ENCODE peak calls at places on chromosome X, in seven cellular contexts. One of them, this sample, is unnamed.

GRCh38 chrX:85836868-85837267 is 210.5 kb downstream of the CHM start:
- DNase-seq in GM23338: no peak
- DNase-seq in mammary epithelial cell: peak
- DNase-seq in hepatocyte: no peak
- DNase-seq in fibroblast of lung: peak
- DNase-seq in endodermal cell: no peak
- DNase-seq in dorsolateral prefrontal cortex: no peak
- DNase-seq in this sample: no peak

GRCh38 chrX:15512401-15512965 is 11.9 kb downstream of the BMX start:
- DNase-seq in GM23338: no peak
- DNase-seq in mammary epithelial cell: peak
- DNase-seq in hepatocyte: no peak
- DNase-seq in fibroblast of lung: peak
- DNase-seq in endodermal cell: no peak
- DNase-seq in dorsolateral prefrontal cortex: no peak
- DNase-seq in this sample: no peak

GRCh38 chrX:143633530-143634372 is 2.1 kb downstream of the SLITRK4 start:
- DNase-seq in GM23338: peak
- DNase-seq in mammary epithelial cell: no peak
- DNase-seq in hepatocyte: peak
- DNase-seq in fibroblast of lung: no peak
- DNase-seq in endodermal cell: peak
- DNase-seq in dorsolateral prefrontal cortex: no peak
- DNase-seq in this sample: no peak

GRCh38 chrX:47608130-47608810 is 11.4 kb downstream of the SYN1 start:
- DNase-seq in GM23338: peak
- DNase-seq in mammary epithelial cell: no peak
- DNase-seq in hepatocyte: no peak
- DNase-seq in fibroblast of lung: no peak
- DNase-seq in endodermal cell: peak
- DNase-seq in dorsolateral prefrontal cortex: no peak
- DNase-seq in this sample: no peak

GRCh38 chrX:46573331-46573895 is at the start of gene CHST7:
- DNase-seq in GM23338: peak
- DNase-seq in mammary epithelial cell: peak
- DNase-seq in hepatocyte: peak
- DNase-seq in fibroblast of lung: peak
- DNase-seq in endodermal cell: peak
- DNase-seq in dorsolateral prefrontal cortex: peak
- DNase-seq in this sample: peak

GRCh38 chrX:70087857-70088256 is 25.6 kb downstream of the OTUD6A start:
- DNase-seq in GM23338: no peak
- DNase-seq in mammary epithelial cell: no peak
- DNase-seq in hepatocyte: peak
- DNase-seq in fibroblast of lung: no peak
- DNase-seq in endodermal cell: no peak
- DNase-seq in dorsolateral prefrontal cortex: no peak
- DNase-seq in this sample: no peak

GRCh38 chrX:11244641-11245040 is 48.6 kb upstream of the AMELX start:
- DNase-seq in GM23338: no peak
- DNase-seq in mammary epithelial cell: peak
- DNase-seq in hepatocyte: no peak
- DNase-seq in fibroblast of lung: no peak
- DNase-seq in endodermal cell: no peak
- DNase-seq in dorsolateral prefrontal cortex: no peak
- DNase-seq in this sample: no peak

GRCh38 chrX:100649550-100650356 is 5.8 kb downstream of the SRPX2 start:
- DNase-seq in GM23338: no peak
- DNase-seq in mammary epithelial cell: peak
- DNase-seq in hepatocyte: peak
- DNase-seq in fibroblast of lung: peak
- DNase-seq in endodermal cell: peak
- DNase-seq in dorsolateral prefrontal cortex: no peak
- DNase-seq in this sample: peak

GRCh38 chrX:131675596-131676194 is 131.8 kb downstream of the OR13H1 start:
- DNase-seq in GM23338: peak
- DNase-seq in mammary epithelial cell: peak
- DNase-seq in hepatocyte: peak
- DNase-seq in fibroblast of lung: peak
- DNase-seq in endodermal cell: peak
- DNase-seq in dorsolateral prefrontal cortex: no peak
- DNase-seq in this sample: no peak

GRCh38 chrX:154429708-154430107 is 1.2 kb downstream of the ATP6AP1 start:
- DNase-seq in GM23338: no peak
- DNase-seq in mammary epithelial cell: no peak
- DNase-seq in hepatocyte: no peak
- DNase-seq in fibroblast of lung: no peak
- DNase-seq in endodermal cell: no peak
- DNase-seq in dorsolateral prefrontal cortex: no peak
- DNase-seq in this sample: no peak

DNA sequence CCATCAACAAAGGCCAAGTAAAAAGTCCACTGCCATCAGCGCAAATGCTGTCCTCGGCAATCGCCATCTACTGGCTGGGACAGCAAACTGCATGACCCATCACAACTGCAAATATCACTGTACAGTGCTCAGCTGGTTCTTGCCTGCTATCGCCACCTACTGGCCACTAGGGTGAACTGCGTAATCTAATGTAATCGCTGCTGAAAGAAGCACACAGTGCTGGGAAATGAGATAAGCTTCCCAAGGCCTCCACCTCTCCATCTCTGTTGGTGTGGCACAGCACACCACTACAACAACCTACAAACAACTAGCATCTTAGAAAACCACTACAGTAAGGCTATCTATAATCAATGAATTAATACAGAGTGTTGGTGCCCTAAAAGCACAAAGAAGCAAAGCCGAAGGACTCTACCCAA is 298.3 kb downstream of the TEX13A start:
- DNase-seq in GM23338: peak
- DNase-seq in mammary epithelial cell: peak
- DNase-seq in hepatocyte: peak
- DNase-seq in fibroblast of lung: peak
- DNase-seq in endodermal cell: peak
- DNase-seq in dorsolateral prefrontal cortex: peak
- DNase-seq in this sample: peak
- TF ChIP-seq CTCF in GM23338: peak
- TF ChIP-seq CTCF in mammary epithelial cell: peak
- TF ChIP-seq CTCF in hepatocyte: peak
- TF ChIP-seq CTCF in fibroblast of lung: peak
- TF ChIP-seq CTCF in endodermal cell: peak
- TF ChIP-seq CTCF in dorsolateral prefrontal cortex: peak
- TF ChIP-seq CTCF in this sample: peak

GRCh38 chrX:71302461-71303213 is 1.1 kb downstream of the ITGB1BP2 start:
- DNase-seq in GM23338: no peak
- DNase-seq in mammary epithelial cell: no peak
- DNase-seq in hepatocyte: no peak
- DNase-seq in fibroblast of lung: peak
- DNase-seq in endodermal cell: no peak
- DNase-seq in dorsolateral prefrontal cortex: no peak
- DNase-seq in this sample: no peak
- H3K4me3 ChIP-seq in GM23338: no peak
- H3K4me3 ChIP-seq in mammary epithelial cell: no peak
- H3K4me3 ChIP-seq in hepatocyte: no peak
- H3K4me3 ChIP-seq in fibroblast of lung: no peak
- H3K4me3 ChIP-seq in endodermal cell: no peak
- H3K4me3 ChIP-seq in dorsolateral prefrontal cortex: no peak
- H3K4me3 ChIP-seq in this sample: no peak

GRCh38 chrX:45524296-45524695 is 323.6 kb upstream of the DIPK2B start:
- DNase-seq in GM23338: no peak
- DNase-seq in mammary epithelial cell: peak
- DNase-seq in hepatocyte: no peak
- DNase-seq in fibroblast of lung: peak
- DNase-seq in endodermal cell: no peak
- DNase-seq in dorsolateral prefrontal cortex: no peak
- DNase-seq in this sample: no peak
- H3K27ac ChIP-seq in GM23338: no peak
- H3K27ac ChIP-seq in mammary epithelial cell: peak
- H3K27ac ChIP-seq in hepatocyte: no peak
- H3K27ac ChIP-seq in fibroblast of lung: no peak
- H3K27ac ChIP-seq in endodermal cell: no peak
- H3K27ac ChIP-seq in dorsolateral prefrontal cortex: no peak
- H3K27ac ChIP-seq in this sample: no peak

GRCh38 chrX:50920132-50920531 is 9.6 kb downstream of the BMP15 start:
- DNase-seq in GM23338: peak
- DNase-seq in mammary epithelial cell: peak
- DNase-seq in hepatocyte: peak
- DNase-seq in fibroblast of lung: peak
- DNase-seq in endodermal cell: no peak
- DNase-seq in dorsolateral prefrontal cortex: no peak
- DNase-seq in this sample: no peak
- TF ChIP-seq CTCF in GM23338: peak
- TF ChIP-seq CTCF in mammary epithelial cell: peak
- TF ChIP-seq CTCF in hepatocyte: peak
- TF ChIP-seq CTCF in fibroblast of lung: peak
- TF ChIP-seq CTCF in endodermal cell: peak
- TF ChIP-seq CTCF in dorsolateral prefrontal cortex: peak
- TF ChIP-seq CTCF in this sample: no peak

GRCh38 chrX:138711399-138712347 is at the start of gene FGF13:
- DNase-seq in GM23338: peak
- DNase-seq in mammary epithelial cell: no peak
- DNase-seq in hepatocyte: peak
- DNase-seq in fibroblast of lung: peak
- DNase-seq in endodermal cell: peak
- DNase-seq in dorsolateral prefrontal cortex: peak
- DNase-seq in this sample: peak
- H3K4me3 ChIP-seq in GM23338: peak
- H3K4me3 ChIP-seq in mammary epithelial cell: peak
- H3K4me3 ChIP-seq in hepatocyte: peak
- H3K4me3 ChIP-seq in fibroblast of lung: peak
- H3K4me3 ChIP-seq in endodermal cell: peak
- H3K4me3 ChIP-seq in dorsolateral prefrontal cortex: peak
- H3K4me3 ChIP-seq in this sample: no peak

DNA sequence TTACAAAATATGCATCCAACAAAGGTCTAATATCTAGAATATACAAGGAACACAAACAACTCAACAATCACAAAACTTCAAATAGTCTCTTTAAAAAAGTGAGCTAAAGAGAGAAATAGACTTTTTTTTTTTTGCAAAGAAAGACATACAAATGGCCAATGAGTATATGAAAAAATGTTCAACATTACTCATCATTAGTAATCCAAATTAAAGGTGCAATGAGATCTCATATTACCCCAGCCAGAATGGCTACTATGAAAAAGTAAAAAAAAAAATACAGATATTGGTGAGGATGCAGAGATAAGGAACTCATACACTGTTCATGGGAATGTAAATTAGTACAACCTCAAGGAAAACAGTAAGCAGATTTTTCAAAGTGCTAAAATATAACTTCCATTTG is 24.1 kb downstream of the AGTR2 start:
- DNase-seq in GM23338: no peak
- DNase-seq in mammary epithelial cell: no peak
- DNase-seq in hepatocyte: no peak
- DNase-seq in fibroblast of lung: no peak
- DNase-seq in endodermal cell: no peak
- DNase-seq in dorsolateral prefrontal cortex: no peak
- DNase-seq in this sample: no peak
- H3K27ac ChIP-seq in GM23338: no peak
- H3K27ac ChIP-seq in mammary epithelial cell: no peak
- H3K27ac ChIP-seq in hepatocyte: no peak
- H3K27ac ChIP-seq in fibroblast of lung: no peak
- H3K27ac ChIP-seq in endodermal cell: no peak
- H3K27ac ChIP-seq in dorsolateral prefrontal cortex: no peak
- H3K27ac ChIP-seq in this sample: no peak

DNA sequence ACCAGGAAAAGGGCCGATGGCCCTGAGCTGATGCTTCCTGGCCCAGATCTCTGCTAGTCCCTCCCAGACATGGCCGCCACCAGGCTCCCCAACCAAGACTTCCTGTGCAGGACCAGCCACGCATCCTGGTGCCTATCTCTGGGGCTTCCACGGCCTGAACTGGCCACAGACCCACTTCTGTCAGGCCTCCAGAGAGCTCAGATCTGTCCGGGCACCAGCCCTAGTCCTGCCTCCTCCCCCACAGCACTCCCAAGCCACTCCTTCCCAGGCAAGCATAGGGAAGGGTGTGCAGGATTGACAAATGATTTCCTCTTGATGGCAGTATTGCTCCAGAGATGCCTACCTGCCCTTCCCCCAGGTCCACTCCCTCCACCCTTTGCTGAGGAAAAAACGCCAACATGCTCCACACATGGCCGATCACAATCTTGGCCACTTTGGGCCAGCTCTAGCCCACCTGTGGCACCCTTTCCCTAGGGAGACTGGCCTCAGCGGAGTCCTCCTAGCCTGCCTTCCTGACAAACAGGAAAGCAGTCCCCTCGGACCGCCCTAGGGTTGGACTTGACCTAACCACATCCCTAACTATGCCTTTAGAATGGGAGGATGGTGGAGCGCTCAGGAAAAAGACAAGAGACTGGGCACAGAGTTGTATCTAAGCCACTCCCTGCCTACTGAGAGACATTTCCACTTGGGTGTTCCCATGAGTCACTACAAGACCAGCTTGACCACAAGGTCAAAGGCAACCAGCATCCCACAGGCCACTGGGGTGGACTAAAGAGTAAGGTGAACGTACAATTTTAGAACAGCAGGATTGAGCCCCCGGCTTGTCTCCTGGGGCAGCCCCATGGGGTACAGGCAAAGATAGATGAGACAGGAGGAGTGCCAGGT is 277.5 kb upstream of the AGTR2 start:
- DNase-seq in GM23338: peak
- DNase-seq in mammary epithelial cell: peak
- DNase-seq in hepatocyte: no peak
- DNase-seq in fibroblast of lung: peak
- DNase-seq in endodermal cell: peak
- DNase-seq in dorsolateral prefrontal cortex: peak
- DNase-seq in this sample: peak
- TF ChIP-seq CTCF in GM23338: peak
- TF ChIP-seq CTCF in mammary epithelial cell: peak
- TF ChIP-seq CTCF in hepatocyte: no peak
- TF ChIP-seq CTCF in fibroblast of lung: no peak
- TF ChIP-seq CTCF in endodermal cell: peak
- TF ChIP-seq CTCF in dorsolateral prefrontal cortex: peak
- TF ChIP-seq CTCF in this sample: peak

DNA sequence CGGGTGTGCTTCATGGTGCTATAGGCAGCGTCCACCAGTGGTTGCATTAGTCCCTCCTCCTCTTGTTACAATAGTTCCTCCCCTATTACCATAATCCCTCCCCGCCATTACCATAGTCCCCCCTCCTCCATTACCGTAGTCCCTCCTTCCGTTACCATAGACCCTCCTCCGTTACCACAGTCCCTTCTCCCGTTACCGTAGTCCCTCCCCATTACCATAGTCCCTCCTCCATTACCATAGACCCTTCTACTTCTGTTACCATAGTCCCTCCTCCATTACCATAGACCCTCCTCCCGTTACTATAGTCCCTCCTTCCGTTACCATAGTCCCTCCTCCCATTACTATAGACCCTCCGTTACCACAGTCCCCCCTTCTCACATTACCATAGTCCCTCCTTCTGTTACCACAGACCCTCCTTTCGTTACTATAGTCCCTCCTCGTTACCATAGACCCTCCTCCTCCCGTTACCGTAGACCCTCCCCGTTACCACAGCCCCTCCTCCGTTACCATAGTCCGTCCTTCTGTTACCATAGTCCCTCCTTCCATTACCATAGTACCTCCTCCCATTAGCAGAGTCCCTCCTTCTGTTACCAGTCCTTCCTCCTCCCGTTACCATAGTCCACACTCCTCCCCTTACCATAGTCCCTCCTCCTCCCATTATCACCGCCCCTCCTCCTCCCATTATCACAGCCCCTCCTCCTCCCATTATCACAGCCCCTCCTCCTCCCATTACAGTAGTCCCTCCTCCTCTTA is 129.6 kb downstream of the DHRSX start:
- DNase-seq in GM23338: peak
- DNase-seq in mammary epithelial cell: no peak
- DNase-seq in hepatocyte: no peak
- DNase-seq in fibroblast of lung: peak
- DNase-seq in endodermal cell: peak
- DNase-seq in dorsolateral prefrontal cortex: no peak
- DNase-seq in this sample: no peak
- H3K4me3 ChIP-seq in GM23338: no peak
- H3K4me3 ChIP-seq in mammary epithelial cell: no peak
- H3K4me3 ChIP-seq in hepatocyte: no peak
- H3K4me3 ChIP-seq in fibroblast of lung: no peak
- H3K4me3 ChIP-seq in endodermal cell: no peak
- H3K4me3 ChIP-seq in dorsolateral prefrontal cortex: no peak
- H3K4me3 ChIP-seq in this sample: no peak